ENCODE peak calls at places on chromosomes 6 and 20, in seven cellular contexts. Z, C, N, S, E, H and D are unnamed samples.

GRCh38 chr20:49712918-49713778 is 530 bp downstream of the B4GALT5 start:
- DNase-seq in E (peak; percentile 77), H (peak; percentile 73), Z (no peak), S (peak; percentile 57), N (no peak), C (no peak), D (peak; percentile 85)

GRCh38 chr20:3010985-3011723 is 32.3 kb upstream of the GNRH2 start:
- DNase-seq in N (peak; percentile 72), E (no peak), S (no peak), H (no peak), Z (no peak), C (peak; percentile 24), D (no peak)

GRCh38 chr6:74851598-74851997 is 354.3 kb downstream of the COL12A1 start:
- DNase-seq in E (no peak), N (peak; percentile 65), H (no peak), S (no peak), Z (no peak), C (no peak), D (no peak)

GRCh38 chr6:88301888-88302768 is 136.0 kb upstream of the CNR1 start:
- DNase-seq in Z (no peak), C (no peak), N (no peak), S (no peak), H (no peak), E (peak; percentile 6), D (no peak)

GRCh38 chr6:22219916-22220315 is 76.9 kb downstream of the PRL start:
- DNase-seq in C (peak; percentile 8), S (no peak), H (no peak), N (no peak), Z (no peak), E (no peak), D (no peak)

GRCh38 chr20:63502671-63503172 is 3.8 kb upstream of the EEF1A2 start:
- DNase-seq in H (no peak), N (no peak), E (no peak), C (no peak), Z (no peak), S (no peak), D (no peak)

GRCh38 chr6:147298461-147298860 is 94.2 kb downstream of the STXBP5 start:
- DNase-seq in N (peak; percentile 21), E (no peak), S (no peak), C (peak; percentile 42), H (no peak), Z (no peak), D (no peak)

GRCh38 chr20:63941282-63942060 is 14.7 kb downstream of the UCKL1 start:
- DNase-seq in N (peak; percentile 31), S (peak; percentile 63), Z (no peak), E (no peak), C (peak; percentile 54), H (peak; percentile 87), D (peak; percentile 98)

GRCh38 chr6:170276369-170277057 is 14.4 kb downstream of the DLL1 start:
- DNase-seq in Z (no peak), N (no peak), S (no peak), E (no peak), C (no peak), H (no peak), D (no peak)

GRCh38 chr6:89887452-89888137 is 6.7 kb upstream of the GJA10 start:
- DNase-seq in Z (no peak), S (no peak), H (no peak), C (no peak), N (peak; percentile 11), E (no peak), D (peak; percentile 47)

GRCh38 chr20:31590717-31591225 is 14.3 kb upstream of the ID1 start:
- DNase-seq in H (no peak), N (no peak), Z (no peak), E (peak; percentile 3), C (no peak), S (peak; percentile 28), D (peak; percentile 67)

GRCh38 chr6:70764706-70765105 is 97.0 kb downstream of the SMAP1 start:
- DNase-seq in Z (no peak), E (no peak), C (no peak), H (no peak), N (no peak), S (no peak), D (no peak)

GRCh38 chr6:33147807-33148666 is 44.2 kb downstream of the COL11A2 start:
- DNase-seq in C (peak; percentile 63), E (peak; percentile 71), Z (peak; percentile 54), S (peak; percentile 59), H (peak; percentile 45), N (peak; percentile 74), D (peak; percentile 77)

GRCh38 chr20:41734506-41734945 is 116.3 kb upstream of the CHD6 start:
- DNase-seq in Z (peak; percentile 37), S (peak; percentile 67), N (peak; percentile 55), H (peak; percentile 51), E (peak; percentile 69), C (peak; percentile 68), D (peak; percentile 78)

GRCh38 chr6:137259349-137259748 is 40.2 kb upstream of the IFNGR1 start:
- DNase-seq in Z (no peak), E (no peak), C (peak; percentile 51), H (no peak), S (no peak), N (no peak), D (no peak)

GRCh38 chr6:137256350-137257128 is 37.4 kb upstream of the IFNGR1 start:
- DNase-seq in S (no peak), Z (no peak), H (no peak), N (no peak), E (no peak), C (peak; percentile 17), D (no peak)

GRCh38 chr6:137261393-137262154 is 42.4 kb upstream of the IFNGR1 start:
- DNase-seq in Z (no peak), S (no peak), N (peak; percentile 50), C (peak; percentile 87), E (peak; percentile 30), H (peak; percentile 7), D (no peak)

GRCh38 chr6:137260205-137260604 is 41.0 kb upstream of the IFNGR1 start:
- DNase-seq in Z (no peak), H (no peak), E (no peak), C (no peak), S (no peak), N (no peak), D (no peak)

DNA sequence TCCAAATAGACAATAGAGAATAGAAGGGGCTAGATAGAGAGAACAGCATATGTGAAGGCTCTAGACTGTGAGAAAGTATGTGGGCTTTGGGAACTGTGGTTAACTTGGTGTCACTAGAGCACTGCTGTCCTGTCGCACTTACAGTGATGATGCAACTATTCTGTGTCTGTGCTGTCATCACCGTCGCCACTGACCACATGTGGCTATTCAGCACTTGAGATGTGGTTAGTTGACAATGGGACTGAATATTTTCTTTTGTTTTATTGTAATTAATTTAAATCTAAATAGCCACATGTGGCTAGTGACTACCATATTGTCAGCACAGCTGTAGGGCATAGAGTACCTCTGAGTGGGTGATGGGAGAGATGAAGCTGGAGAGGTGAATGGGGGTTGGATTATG is 39.0 kb upstream of the IFNGR1 start:
- DNase-seq in S (no peak), N (no peak), H (no peak), E (no peak), Z (no peak), C (no peak), D (no peak)
- TF ChIP-seq EZH2phosphoT487 in S (no peak), N (no peak), H (no peak), E (no peak), Z (no peak), C (no peak), D (no peak)

DNA sequence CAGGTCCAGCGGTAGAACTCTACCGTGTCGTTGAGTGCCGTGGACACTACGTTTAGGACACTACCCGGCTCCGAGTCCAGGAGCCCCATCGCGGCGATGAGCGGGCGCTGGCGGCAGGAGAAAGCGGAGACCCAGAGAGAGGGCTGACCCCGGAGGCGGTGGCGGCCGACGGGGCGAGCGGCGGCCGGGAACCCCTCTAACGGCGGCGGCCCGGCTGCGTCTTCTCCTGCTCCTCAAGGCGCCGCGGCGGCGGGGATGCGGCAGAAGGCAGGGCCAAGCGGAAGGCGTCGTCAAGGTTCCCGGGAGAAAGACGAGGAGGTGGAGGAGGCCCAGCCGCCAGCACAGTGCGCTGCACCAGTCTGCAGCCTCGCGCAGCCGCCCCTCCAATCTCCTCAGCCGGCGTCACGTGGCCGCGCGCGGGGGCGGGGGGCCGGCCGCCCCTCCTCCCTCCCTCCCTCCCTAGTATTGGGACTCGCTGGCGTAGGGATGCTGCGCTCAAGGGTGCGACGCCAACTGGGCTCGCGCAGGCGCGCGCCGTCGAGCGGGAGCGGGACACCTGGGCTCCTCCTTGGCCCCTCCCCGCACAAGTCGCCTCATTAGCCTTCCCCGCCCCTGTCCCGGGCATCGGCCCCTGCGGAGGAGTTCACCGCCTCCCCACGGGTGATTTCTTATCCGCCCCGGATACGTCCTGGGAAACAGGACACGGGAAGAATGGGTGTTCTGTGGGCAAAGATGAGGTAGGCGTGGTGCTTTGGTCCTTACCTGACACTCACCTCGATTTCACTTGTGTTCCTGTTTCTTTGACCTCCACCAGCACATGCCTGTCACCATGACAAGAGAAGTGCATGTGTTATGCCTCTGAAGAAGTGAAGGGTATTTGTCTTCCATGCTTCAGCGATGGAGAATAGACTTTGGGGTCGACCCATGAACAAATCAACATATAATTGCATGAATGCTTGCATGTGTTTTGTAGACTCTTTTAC is at the start of gene ELOVL4:
- DNase-seq in C (peak; percentile 77), H (no peak), N (peak; percentile 87), E (peak; percentile 82), S (peak; percentile 92), Z (no peak), D (peak; percentile 92)
- H3K27ac ChIP-seq in C (peak within 1 kb of the TSS; percentile 8), H (no peak within 1 kb of the TSS), N (no peak within 1 kb of the TSS), E (no peak within 1 kb of the TSS), S (no peak within 1 kb of the TSS), Z (no peak within 1 kb of the TSS), D (no peak within 1 kb of the TSS)

GRCh38 chr6:52642381-52642780 is 28.5 kb upstream of the TMEM14A start:
- DNase-seq in Z (no peak), C (no peak), H (no peak), S (peak; percentile 37), E (no peak), N (no peak), D (no peak)

GRCh38 chr6:52641388-52641787 is 29.5 kb upstream of the TMEM14A start:
- DNase-seq in H (no peak), S (no peak), E (no peak), Z (no peak), C (no peak), N (no peak), D (no peak)

GRCh38 chr6:52644246-52644645 is 26.7 kb upstream of the TMEM14A start:
- DNase-seq in N (no peak), Z (no peak), C (no peak), H (no peak), E (no peak), S (no peak), D (no peak)

GRCh38 chr6:52641826-52642225 is 29.1 kb upstream of the TMEM14A start:
- DNase-seq in E (no peak), Z (no peak), N (no peak), H (no peak), S (no peak), C (no peak), D (no peak)

GRCh38 chr6:52643158-52643557 is 27.8 kb upstream of the TMEM14A start:
- DNase-seq in E (no peak), S (peak; percentile 45), N (peak; percentile 55), H (no peak), Z (no peak), C (no peak), D (no peak)
- TF ChIP-seq EZH2phosphoT487 in E (no peak), S (no peak), N (no peak), H (no peak), Z (no peak), C (no peak), D (no peak)

DNA sequence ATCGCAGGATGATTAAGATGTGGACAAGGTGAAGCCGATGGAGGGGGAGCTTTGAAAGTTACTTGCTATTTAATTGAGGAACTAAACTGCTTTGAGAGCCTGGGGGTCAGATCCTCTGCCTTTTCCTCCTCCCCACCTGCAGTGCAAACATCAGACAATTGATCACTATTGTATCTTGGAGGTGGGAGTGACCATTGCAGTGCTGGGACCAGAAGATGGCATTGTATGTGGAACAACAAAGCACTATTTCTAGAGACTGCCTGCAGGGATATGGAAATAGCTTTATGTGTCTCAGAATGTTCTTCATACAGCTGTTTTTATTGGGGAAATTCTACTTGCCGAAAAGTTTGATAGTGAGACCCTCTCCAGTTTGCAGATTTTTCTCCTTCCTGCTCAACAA is 4.2 kb downstream of the MOG start:
- DNase-seq in Z (no peak), H (no peak), S (no peak), C (no peak), N (no peak), E (no peak), D (peak; percentile 61)
- H3K27ac ChIP-seq in Z (no peak overlapping the region), H (no peak overlapping the region), S (no peak overlapping the region), C (no peak overlapping the region), N (no peak overlapping the region), E (no peak overlapping the region), D (peak overlapping the region; percentile 98)